ENCODE peak calls at places on chromosomes 12 and 14, in four cellular contexts. B, X, H and S are unnamed samples.

GRCh38 chr12:117032593-117033381 is 66.4 kb downstream of the TESC start:
- DNase-seq in B (no peak), X (peak), H (no peak), S (peak)

GRCh38 chr12:89951694-89952060 is 243.0 kb upstream of the ATP2B1 start:
- DNase-seq in B (no peak), X (no peak), H (peak), S (no peak)

GRCh38 chr14:103228076-103228806 is 105.0 kb downstream of the TNFAIP2 start:
- DNase-seq in B (no peak), X (no peak), H (no peak), S (no peak)

GRCh38 chr12:109888179-109889020 is 8.1 kb upstream of the GLTP start:
- DNase-seq in B (peak), X (no peak), H (peak), S (peak)

GRCh38 chr12:105090361-105090760 is 6.1 kb upstream of the ALDH1L2 start:
- DNase-seq in B (no peak), X (no peak), H (no peak), S (no peak)

GRCh38 chr12:121388421-121388981 is 11.4 kb upstream of the RNF34 start:
- DNase-seq in B (peak), X (no peak), H (peak), S (peak)

GRCh38 chr14:104866451-104867370 is 1.6 kb downstream of the CEP170B start:
- DNase-seq in B (no peak), X (no peak), H (no peak), S (no peak)

GRCh38 chr12:94152292-94153083 is 4.1 kb downstream of the PLXNC1 start:
- DNase-seq in B (no peak), X (no peak), H (peak), S (no peak)

GRCh38 chr14:87175175-87175574 is 817.8 kb downstream of the GALC start:
- DNase-seq in B (no peak), X (peak), H (no peak), S (no peak)

GRCh38 chr12:81533054-81533453 is 226.1 kb downstream of the PPFIA2 start:
- DNase-seq in B (no peak), X (no peak), H (no peak), S (no peak)

GRCh38 chr12:127729381-127729780 is 537.6 kb upstream of the TMEM132C start:
- DNase-seq in B (peak), X (no peak), H (peak), S (peak)

GRCh38 chr12:6273209-6273928 is 37.1 kb upstream of the PLEKHG6 start:
- DNase-seq in B (no peak), X (no peak), H (no peak), S (no peak)

GRCh38 chr12:22408605-22409004 is 74.1 kb upstream of the ST8SIA1 start:
- DNase-seq in B (no peak), X (no peak), H (no peak), S (no peak)

GRCh38 chr14:69756298-69756697 is 10.6 kb upstream of the SRSF5 start:
- DNase-seq in B (no peak), X (no peak), H (no peak), S (no peak)

GRCh38 chr12:5034605-5035004 is 9.1 kb upstream of the KCNA5 start:
- DNase-seq in B (no peak), X (no peak), H (no peak), S (no peak)

GRCh38 chr14:31968107-31968810 is 108.8 kb upstream of the ARHGAP5 start:
- DNase-seq in B (peak), X (no peak), H (no peak), S (no peak)

GRCh38 chr14:73712540-73713141 is 1.5 kb downstream of the PNMA1 start:
- DNase-seq in B (peak), X (peak), H (peak), S (peak)

GRCh38 chr14:61608245-61609142 is 86.8 kb upstream of the HIF1A start:
- DNase-seq in B (peak), X (peak), H (peak), S (no peak)

GRCh38 chr12:85425926-85426325 is 145.9 kb downstream of the ALX1 start:
- DNase-seq in B (no peak), X (no peak), H (no peak), S (no peak)

GRCh38 chr14:75518625-75519024 is 3.6 kb upstream of the BATF start:
- DNase-seq in B (no peak), X (no peak), H (peak), S (peak)

GRCh38 chr12:26750531-26751171 is 82.3 kb downstream of the ITPR2 start:
- DNase-seq in B (no peak), X (no peak), H (no peak), S (no peak)

GRCh38 chr14:90139199-90139598 is 77.4 kb downstream of the KCNK13 start:
- DNase-seq in B (no peak), X (no peak), H (no peak), S (no peak)

GRCh38 chr14:87049886-87050820 is 942.8 kb downstream of the GALC start:
- DNase-seq in B (no peak), X (peak), H (peak), S (peak)

GRCh38 chr14:68628605-68629310 is 164.1 kb downstream of the ZFP36L1 start:
- DNase-seq in B (no peak), X (no peak), H (peak), S (no peak)

GRCh38 chr12:96445743-96446655 is 43.4 kb upstream of the CFAP54 start:
- DNase-seq in B (peak), X (no peak), H (peak), S (peak)

GRCh38 chr12:112738531-112738930 is 53.0 kb upstream of the RPH3A start:
- DNase-seq in B (no peak), X (no peak), H (peak), S (no peak)

GRCh38 chr12:116336542-116337065 is 59.1 kb upstream of the MED13L start:
- DNase-seq in B (no peak), X (no peak), H (no peak), S (peak)

GRCh38 chr12:130026608-130027176 is 122.9 kb upstream of the TMEM132D start:
- DNase-seq in B (peak), X (peak), H (peak), S (peak)

GRCh38 chr14:94062344-94062904 is 18.6 kb downstream of the DDX24 start:
- DNase-seq in B (peak), X (no peak), H (no peak), S (peak)

GRCh38 chr14:33954016-33954598 is 3.2 kb upstream of the EGLN3 start:
- DNase-seq in B (no peak), X (peak), H (no peak), S (no peak)

GRCh38 chr12:78191611-78192010 is 360.9 kb downstream of the NAV3 start:
- DNase-seq in B (peak), X (no peak), H (peak), S (peak)

GRCh38 chr14:96584199-96584906 is 82.2 kb downstream of the PAPOLA start:
- DNase-seq in B (peak), X (no peak), H (peak), S (peak)